ENCODE peak calls at places on chromosomes 7 and 10, in seven cellular contexts. O is left ventricle myocardium inferior, V is ovary, T is small intestine, Q is spleen, U is stomach, P is colonic mucosa. K is an unnamed sample.

GRCh38 chr10:114783686-114784085 is 37.9 kb upstream of the FHIP2A start:
- DNase-seq in P (no peak), U (peak; percentile 39), T (no peak), O (no peak), V (no peak), Q (no peak), K (no peak)

GRCh38 chr10:48606530-48607355 is 1.9 kb upstream of the ARHGAP22 start:
- DNase-seq in U (no peak), Q (no peak), P (peak; percentile 19), V (no peak), T (no peak), O (no peak), K (peak; percentile 70)

GRCh38 chr7:127478040-127478386 is 85.5 kb upstream of the ZNF800 start:
- DNase-seq in Q (no peak), P (no peak), O (no peak), T (no peak), V (no peak), U (no peak), K (no peak)

GRCh38 chr10:77405771-77406241 is 231.8 kb downstream of the KCNMA1 start:
- DNase-seq in P (peak; percentile 84), O (peak; percentile 34), U (peak; percentile 67), T (peak; percentile 87), V (peak; percentile 59), Q (no peak), K (peak; percentile 57)

GRCh38 chr10:13072339-13072738 is 27.6 kb upstream of the OPTN start:
- DNase-seq in T (no peak), U (no peak), Q (no peak), O (no peak), V (no peak), P (no peak), K (no peak)

GRCh38 chr7:143456992-143457793 is 13.9 kb downstream of the TAS2R60 start:
- DNase-seq in O (no peak), V (no peak), Q (no peak), U (no peak), T (no peak), P (no peak), K (no peak)

GRCh38 chr7:138797715-138798320 is at the start of the genes ATP6V0A4 and TMEM213:
- DNase-seq in P (no peak), V (no peak), O (no peak), U (peak; percentile 27), Q (peak; percentile 66), T (no peak), K (no peak)

GRCh38 chr7:18829518-18830252 is 287.8 kb downstream of the TWIST1 start:
- DNase-seq in Q (no peak), P (peak; percentile 23), U (no peak), O (no peak), T (no peak), V (no peak), K (no peak)

GRCh38 chr7:379456-380225 is 89.7 kb downstream of the FOXL3 start:
- DNase-seq in V (peak; percentile 20), Q (peak; percentile 78), T (no peak), O (no peak), P (peak; percentile 30), U (peak; percentile 25), K (no peak)

GRCh38 chr10:113752553-113752952 is 1.1 kb downstream of the PLEKHS1 start:
- DNase-seq in V (no peak), U (no peak), Q (no peak), P (peak; percentile 71), O (no peak), T (peak; percentile 82), K (no peak)

GRCh38 chr10:127346604-127347003 is 150.2 kb upstream of the INSYN2A start:
- DNase-seq in U (no peak), O (no peak), P (no peak), Q (no peak), V (no peak), T (no peak), K (no peak)

GRCh38 chr10:89829887-89830269 is 128.5 kb downstream of the KIF20B start:
- DNase-seq in T (no peak), Q (no peak), U (no peak), O (no peak), V (no peak), P (no peak), K (no peak)

GRCh38 chr7:18292584-18292983 is 203.0 kb upstream of the HDAC9 start:
- DNase-seq in Q (no peak), V (no peak), U (no peak), T (no peak), P (no peak), O (no peak), K (no peak)

GRCh38 chr10:93438796-93439253 is 43.3 kb downstream of the MYOF start:
- DNase-seq in U (peak; percentile 62), O (no peak), V (peak; percentile 37), P (peak; percentile 74), T (peak; percentile 54), Q (no peak), K (no peak)

GRCh38 chr10:70132098-70133029 is at the start of gene AIFM2:
- DNase-seq in O (peak; percentile 83), V (peak; percentile 92), T (peak; percentile 93), P (peak; percentile 92), Q (peak; percentile 89), U (peak; percentile 89), K (peak; percentile 77)

GRCh38 chr7:77455334-77455733 is 39.2 kb upstream of the GSAP start:
- DNase-seq in P (peak; percentile 34), T (no peak), Q (no peak), V (no peak), O (peak; percentile 55), U (no peak), K (no peak)

GRCh38 chr10:79929409-79929904 is 19.4 kb downstream of the SFTPD start:
- DNase-seq in Q (peak; percentile 91), O (peak; percentile 84), P (peak; percentile 80), V (peak; percentile 74), U (peak; percentile 86), T (peak; percentile 68), K (peak; percentile 48)

GRCh38 chr7:140079121-140079536 is 16.4 kb upstream of the PARP12 start:
- DNase-seq in P (no peak), V (no peak), Q (no peak), O (no peak), U (no peak), T (peak; percentile 40), K (peak; percentile 20)

GRCh38 chr10:34494012-34494411 is 321.1 kb downstream of the PARD3 start:
- DNase-seq in O (no peak), Q (no peak), U (no peak), V (no peak), P (no peak), T (no peak), K (no peak)

DNA sequence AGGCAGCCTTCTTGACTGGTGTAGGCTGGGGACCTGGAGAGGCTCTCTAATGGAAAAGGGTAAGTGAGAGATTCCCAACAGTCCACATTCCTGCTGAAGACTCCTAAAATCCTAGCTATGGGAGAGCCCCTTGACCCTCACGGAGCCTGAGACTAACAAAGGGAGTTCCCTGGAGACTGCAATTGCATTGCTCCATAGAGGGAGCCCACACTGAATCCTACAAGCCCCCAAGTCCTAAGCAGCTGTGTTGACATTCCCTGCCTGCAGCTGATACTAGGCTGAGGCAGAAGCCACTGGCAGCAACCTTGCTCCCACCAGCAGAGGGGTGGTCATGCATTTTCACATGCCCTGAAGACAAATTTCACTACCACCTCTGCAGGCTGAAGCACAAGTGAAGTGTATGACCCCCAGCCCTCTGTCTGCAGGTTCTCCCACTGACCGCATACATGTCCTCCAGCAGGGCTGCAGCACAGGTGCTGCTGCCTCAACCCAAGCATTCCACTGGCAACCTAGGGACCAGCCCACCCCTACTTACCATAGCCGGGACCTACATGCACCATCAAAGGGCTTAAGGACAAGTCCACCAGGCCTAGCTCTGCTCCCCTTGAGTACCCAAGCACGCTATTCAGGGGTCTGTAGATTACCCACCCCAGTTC is 130.3 kb upstream of the SLC13A1 start:
- DNase-seq in U (no peak), P (no peak), Q (no peak), T (no peak), O (no peak), V (no peak), K (no peak)
- H3K27me3 ChIP-seq in U (no peaks in the 10 kb centered on the region), P (no peaks in the 10 kb centered on the region), Q (no peaks in the 10 kb centered on the region), T (no peaks in the 10 kb centered on the region), O (no peaks in the 10 kb centered on the region), V (no peaks in the 10 kb centered on the region), K (no peaks in the 10 kb centered on the region)

GRCh38 chr7:104007614-104008013 is 18.2 kb upstream of the RELN start:
- DNase-seq in Q (no peak), O (no peak), V (no peak), T (no peak), U (no peak), P (no peak), K (no peak)
- H3K4me1 ChIP-seq in Q (no peaks in the 10 kb centered on the region), O (no peaks in the 10 kb centered on the region), V (no peaks in the 10 kb centered on the region), T (no peaks in the 10 kb centered on the region), U (no peaks in the 10 kb centered on the region), P (no peaks in the 10 kb centered on the region), K (no peaks in the 10 kb centered on the region)

DNA sequence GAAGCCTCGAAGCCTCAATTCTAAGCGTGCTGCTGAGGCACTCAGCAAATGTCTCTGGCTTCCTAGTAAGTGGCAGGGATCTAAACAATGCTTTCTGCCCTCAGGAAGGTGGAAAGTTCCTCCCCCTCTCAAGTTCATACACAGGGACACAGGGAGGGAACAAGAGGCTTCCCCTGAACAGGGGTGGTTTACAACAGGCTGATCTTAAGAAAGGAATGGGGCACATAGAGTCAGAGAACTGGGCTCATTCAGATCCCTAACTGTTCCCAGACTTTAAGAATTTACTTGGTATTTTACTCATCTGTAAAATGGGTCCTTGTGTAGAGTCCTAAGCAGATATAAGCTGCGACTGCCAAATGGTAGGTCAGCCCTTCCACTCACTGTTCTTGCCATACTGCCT is 2.5 kb downstream of the TNS3 start:
- DNase-seq in O (no peak), Q (no peak), U (no peak), V (no peak), P (no peak), T (no peak), K (peak; percentile 74)
- H3K27ac ChIP-seq in O (peak overlapping the region; percentile 87), Q (peak overlapping the region; percentile 93), U (peak overlapping the region; percentile 91), V (no peak overlapping the region), P (peak overlapping the region; percentile 32), T (peak overlapping the region; percentile 57), K (peak overlapping the region; percentile 70)

DNA sequence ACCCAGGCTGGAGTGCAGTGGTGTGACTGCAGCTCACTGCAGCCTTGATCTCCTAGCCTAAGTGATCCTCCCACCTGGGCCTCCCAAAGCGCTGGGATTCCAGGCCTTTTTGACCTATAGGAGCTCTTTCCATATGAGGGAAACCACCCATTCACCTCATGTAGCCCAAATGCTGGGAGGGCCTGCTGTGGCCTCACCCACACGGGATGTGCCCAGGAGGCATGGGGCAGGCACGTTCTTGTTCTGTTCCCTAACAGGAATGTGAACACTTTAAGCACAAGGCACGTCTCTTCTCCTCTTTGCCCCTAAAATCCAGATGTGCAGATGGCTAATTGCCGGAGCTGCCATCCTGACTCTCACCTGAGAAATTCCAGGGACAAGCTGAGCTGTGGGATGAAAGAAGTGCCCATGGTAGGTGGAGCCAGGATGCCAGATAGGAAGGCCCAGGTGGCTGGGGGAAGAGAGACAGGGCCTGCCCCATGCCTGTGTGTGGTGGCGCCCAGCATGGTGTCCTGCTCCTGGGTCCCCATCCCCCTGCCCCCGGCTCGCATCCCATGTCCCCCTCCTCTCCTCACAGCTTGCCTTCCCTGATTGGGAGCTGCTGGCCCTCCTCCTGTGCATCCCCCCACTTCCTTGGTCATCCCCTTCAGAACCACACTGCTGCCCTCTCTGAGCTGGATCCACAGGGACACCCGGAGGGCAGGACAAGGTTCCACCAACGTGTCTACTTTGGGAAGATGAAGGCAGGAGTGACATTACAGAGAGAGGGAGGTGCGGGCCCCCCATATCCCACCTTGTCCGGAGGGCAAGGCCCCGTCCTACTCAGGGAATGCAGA is 17.3 kb downstream of the CAMK2B start:
- DNase-seq in T (no peak), U (peak; percentile 22), P (peak; percentile 7), O (no peak), V (no peak), Q (peak; percentile 57), K (no peak)
- H3K27me3 ChIP-seq in T (no peaks in the 10 kb centered on the region), U (peaks cover 36% of the 10 kb centered on the region), P (no peaks in the 10 kb centered on the region), O (peaks cover 11% of the 10 kb centered on the region), V (no peaks in the 10 kb centered on the region), Q (peaks cover 9% of the 10 kb centered on the region), K (no peaks in the 10 kb centered on the region)

GRCh38 chr10:68989317-68989990 is 851 bp downstream of the KIFBP start:
- DNase-seq in U (no peak), P (no peak), Q (no peak), T (no peak), V (no peak), O (no peak), K (no peak)
- H3K4me1 ChIP-seq in U (peaks cover 60% of the 10 kb centered on the region), P (peaks cover 5% of the 10 kb centered on the region), Q (peaks cover 27% of the 10 kb centered on the region), T (peaks cover 2% of the 10 kb centered on the region), V (peaks cover 12% of the 10 kb centered on the region), O (peaks cover 66% of the 10 kb centered on the region), K (peaks cover 18% of the 10 kb centered on the region)